ENCODE peak calls at places on chromosomes 16 and 17, in four cellular contexts. E is activated T-helper 1 cell treated with anti-CD3 and anti-CD28 coated beads, Interleukin-2, amount 50 U/mL, for 16 hours; H is activated CD8-positive, alpha-beta T cell treated with anti-CD3 and anti-CD28 coated beads for 36 hours; D is OCI-LY7. W is an unnamed sample.

GRCh38 chr16:68426355-68426652 is 22.0 kb downstream of the SMPD3 start:
- DNase-seq in E (no peak), H (no peak), D (no peak), W (no peak)

GRCh38 chr17:60039509-60040442 is 38.9 kb downstream of the HEATR6 start:
- DNase-seq in E (no peak), H (no peak), D (no peak), W (peak; percentile 32)

GRCh38 chr17:13813347-13814240 is 211.9 kb upstream of the HS3ST3A1 start:
- DNase-seq in E (no peak), H (no peak), D (no peak), W (no peak)

GRCh38 chr17:19656336-19656735 is 7.8 kb downstream of the ALDH3A2 start:
- DNase-seq in E (no peak), H (no peak), D (no peak), W (no peak)

GRCh38 chr17:41171881-41172280 is 3.9 kb upstream of the KRTAP4-3 start:
- DNase-seq in E (no peak), H (no peak), D (no peak), W (no peak)

GRCh38 chr17:74130276-74130675 is 73.2 kb upstream of the RPL38 start:
- DNase-seq in E (no peak), H (no peak), D (no peak), W (no peak)

GRCh38 chr16:78291642-78292041 is 192.2 kb downstream of the WWOX start:
- DNase-seq in E (no peak), H (no peak), D (no peak), W (no peak)

GRCh38 chr16:76956801-76957200 is 234.2 kb upstream of the MON1B start:
- DNase-seq in E (no peak), H (no peak), D (no peak), W (no peak)

GRCh38 chr16:29738514-29738913 is 7.3 kb downstream of the C16orf54 start:
- DNase-seq in E (peak; percentile 22), H (peak; percentile 59), D (peak; percentile 70), W (no peak)

GRCh38 chr17:63001689-63002394 is 35.8 kb downstream of the TANC2 start:
- DNase-seq in E (no peak), H (no peak), D (no peak), W (no peak)

W was measured in NCI-H2029 treated with DMSO at 0.1 percent for 48 hours.